ENCODE peak calls at places on chromosomes 11 and 22, in eight cellular contexts. X is cardiac muscle cell; B is AG04450; W is CD8-positive, alpha-beta memory T cell; A is sigmoid colon; Z is gastrocnemius medialis; N is SK-N-SH; O is mammary epithelial cell. C is an unnamed sample. For H3K9me3, the result is how much of the 10 kb centered on the place peaks cover.

GRCh38 chr11:65870307-65870658 is 2.3 kb downstream of the EFEMP2 start:
- DNase-seq in W (no peak), A (no peak), Z (no peak), N (no peak), O (no peak), B (no peak), X (no peak), C (no peak)

GRCh38 chr22:29380032-29380781 is 8.2 kb downstream of the AP1B1 start:
- DNase-seq in B (no peak), W (no peak), N (no peak), Z (no peak), X (no peak), A (no peak), O (peak), C (no peak)

GRCh38 chr11:2156416-2157182 is 4.4 kb downstream of the INS start:
- DNase-seq in N (peak), A (no peak), Z (peak), B (no peak), X (peak), O (peak), W (no peak), C (peak)

GRCh38 chr11:4680341-4680740 is 17.3 kb downstream of the OR51E2 start:
- DNase-seq in X (no peak), Z (no peak), O (no peak), N (no peak), W (no peak), B (no peak), A (no peak), C (no peak)

GRCh38 chr11:84247931-84248330 is 961.8 kb upstream of the CCDC90B start:
- DNase-seq in B (no peak), W (no peak), A (no peak), N (no peak), O (no peak), Z (no peak), X (no peak), C (no peak)

GRCh38 chr11:27052668-27053067 is 12.1 kb downstream of the BBOX1 start:
- DNase-seq in X (no peak), N (no peak), O (no peak), W (no peak), A (no peak), Z (no peak), B (no peak), C (no peak)

GRCh38 chr11:110337570-110338193 is 41.3 kb upstream of the RDX start:
- DNase-seq in W (no peak), X (no peak), N (no peak), Z (no peak), O (peak), B (no peak), A (no peak), C (peak)

GRCh38 chr22:26586556-26587325 is 3.2 kb downstream of the TPST2 start:
- DNase-seq in X (no peak), A (peak), O (no peak), W (peak), Z (no peak), N (no peak), B (no peak), C (no peak)

GRCh38 chr11:65279713-65280459 is 18.1 kb downstream of the POLA2 start:
- DNase-seq in A (peak), W (no peak), N (no peak), Z (no peak), O (peak), B (peak), X (no peak), C (peak)

GRCh38 chr11:61406067-61406466 is 13.7 kb downstream of the TMEM216 start:
- DNase-seq in N (no peak), O (no peak), W (no peak), A (no peak), B (no peak), Z (no peak), X (no peak), C (no peak)

GRCh38 chr11:911031-911889 is 650 bp upstream of the CHID1 start:
- DNase-seq in O (peak), N (no peak), A (no peak), Z (no peak), B (no peak), X (peak), W (no peak), C (peak)

GRCh38 chr11:131889760-131890620 is 519.6 kb downstream of the NTM start:
- DNase-seq in Z (no peak), X (peak), B (no peak), N (no peak), A (no peak), W (no peak), O (no peak), C (no peak)

GRCh38 chr11:108881136-108881535 is 216.3 kb downstream of the DDX10 start:
- DNase-seq in O (no peak), N (no peak), W (no peak), B (no peak), A (no peak), X (no peak), Z (no peak), C (no peak)
- H3K9me3 ChIP-seq in O (under half), N (under half), W (under half), B (under half), A (under half), X (under half), Z (under half), C (under half)

GRCh38 chr22:48798281-48799226 is 1029.1 kb downstream of the BRD1 start:
- DNase-seq in B (no peak), X (no peak), Z (no peak), A (peak), O (no peak), W (no peak), N (no peak), C (no peak)
- H3K9me3 ChIP-seq in B (half or more), X (under half), Z (under half), A (under half), O (half or more), W (under half), N (under half), C (under half)

GRCh38 chr11:3357302-3357701 is 21.6 kb downstream of the ZNF195 start:
- DNase-seq in O (no peak), N (no peak), A (no peak), W (no peak), B (no peak), X (no peak), Z (no peak), C (no peak)

GRCh38 chr11:3357994-3358676 is 20.8 kb downstream of the ZNF195 start:
- DNase-seq in X (no peak), N (no peak), W (no peak), A (no peak), B (no peak), Z (no peak), O (no peak), C (no peak)

GRCh38 chr11:3356858-3357257 is 22.1 kb downstream of the ZNF195 start:
- DNase-seq in A (no peak), X (no peak), B (no peak), N (no peak), W (no peak), Z (no peak), O (no peak), C (no peak)

DNA sequence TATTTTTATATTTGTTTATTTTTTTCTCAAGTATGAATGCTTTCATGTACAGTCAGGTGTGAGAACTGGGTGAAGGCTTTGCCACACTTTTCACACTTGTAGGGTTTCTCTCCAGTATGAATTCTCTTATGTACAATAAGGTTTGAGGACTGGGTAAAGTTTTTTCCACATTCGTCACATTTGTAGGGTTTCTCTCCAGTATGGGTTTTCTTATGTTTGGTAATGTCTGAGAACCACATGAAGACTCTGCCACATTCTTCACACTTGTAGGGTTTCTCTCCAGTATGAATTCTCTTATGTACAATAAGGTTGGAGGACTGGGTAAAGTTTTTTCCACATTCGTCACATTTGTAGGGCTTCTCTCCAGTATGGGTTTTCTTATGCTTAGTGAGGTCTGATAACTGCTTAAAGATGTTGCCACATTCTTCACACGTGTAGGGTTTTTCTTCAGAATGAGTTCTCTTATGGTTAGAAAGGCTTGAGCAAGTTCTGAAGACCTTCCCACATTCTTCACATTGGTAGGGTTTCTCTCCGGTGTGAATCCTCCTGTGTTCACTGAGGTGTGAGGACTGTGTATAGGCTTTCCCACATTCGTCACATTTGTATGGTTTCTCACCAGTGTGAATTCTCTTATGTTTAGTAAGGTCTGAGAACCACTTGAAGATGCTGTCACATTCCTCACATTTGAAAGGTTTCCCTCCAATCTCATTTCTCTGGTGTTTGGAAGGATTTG is 19.7 kb downstream of the ZNF195 start:
- DNase-seq in O (no peak), B (no peak), N (no peak), W (no peak), A (no peak), Z (no peak), X (no peak), C (no peak)
- H3K9me3 ChIP-seq in O (half or more), B (half or more), N (under half), W (half or more), A (under half), Z (under half), X (under half), C (half or more)

GRCh38 chr22:49107961-49108530 is 719.6 kb downstream of the BRD1 start:
- DNase-seq in B (no peak), N (no peak), O (no peak), A (peak), X (no peak), W (no peak), Z (no peak), C (no peak)
- H3K9me3 ChIP-seq in B (half or more), N (under half), O (half or more), A (under half), X (under half), W (under half), Z (under half), C (under half)